ENCODE peak calls at places on chromosome 12, in seven cellular contexts. H, F, I, Y, C, E and Z are unnamed samples. For H3K4me1, the result is how much of the 10 kb centered on the place peaks cover.

GRCh38 chr12:124171231-124171985 is 123.5 kb upstream of the RFLNA start:
- DNase-seq in I (no peak), E (no peak), H (no peak), C (no peak), F (no peak), Y (no peak), Z (no peak)

GRCh38 chr12:77727442-77728001 is 103.2 kb upstream of the NAV3 start:
- DNase-seq in H (no peak), E (no peak), I (no peak), F (no peak), C (no peak), Y (no peak), Z (no peak)

GRCh38 chr12:124411953-124412645 is 117.2 kb downstream of the RFLNA start:
- DNase-seq in C (no peak), I (no peak), H (no peak), F (no peak), Y (no peak), E (no peak), Z (no peak)

GRCh38 chr12:106195638-106196037 is 52.2 kb downstream of the CKAP4 start:
- DNase-seq in I (peak), E (peak), C (no peak), H (peak), Y (no peak), F (peak), Z (no peak)

GRCh38 chr12:43942379-43942778 is 106.5 kb downstream of the TMEM117 start:
- DNase-seq in C (no peak), I (no peak), E (no peak), H (no peak), Y (no peak), F (no peak), Z (no peak)

GRCh38 chr12:115204957-115205754 is 521.2 kb upstream of the TBX3 start:
- DNase-seq in E (no peak), I (no peak), Y (no peak), C (no peak), H (no peak), F (no peak), Z (no peak)

GRCh38 chr12:83140135-83140534 is 453.4 kb downstream of the TMTC2 start:
- DNase-seq in C (no peak), Y (no peak), I (no peak), E (no peak), F (no peak), H (no peak), Z (peak)

GRCh38 chr12:51976376-51977160 is 25.1 kb downstream of the ACVR1B start:
- DNase-seq in I (no peak), C (peak), Y (no peak), F (no peak), H (no peak), E (peak), Z (no peak)

GRCh38 chr12:34598352-34598827 is 576.1 kb downstream of the ALG10 start:
- DNase-seq in Y (no peak), I (no peak), F (no peak), H (no peak), E (no peak), C (no peak), Z (no peak)

GRCh38 chr12:50182461-50182860 is 15.3 kb upstream of the CERS5 start:
- DNase-seq in C (no peak), H (no peak), F (no peak), I (no peak), E (no peak), Y (no peak), Z (no peak)

GRCh38 chr12:132593938-132594358 is 16.4 kb downstream of the LRCOL1 start:
- DNase-seq in Y (no peak), I (peak), F (peak), C (peak), H (peak), E (peak), Z (no peak)

GRCh38 chr12:77947746-77948145 is 117.1 kb downstream of the NAV3 start:
- DNase-seq in Y (no peak), F (no peak), C (no peak), H (no peak), E (no peak), I (no peak), Z (no peak)

DNA sequence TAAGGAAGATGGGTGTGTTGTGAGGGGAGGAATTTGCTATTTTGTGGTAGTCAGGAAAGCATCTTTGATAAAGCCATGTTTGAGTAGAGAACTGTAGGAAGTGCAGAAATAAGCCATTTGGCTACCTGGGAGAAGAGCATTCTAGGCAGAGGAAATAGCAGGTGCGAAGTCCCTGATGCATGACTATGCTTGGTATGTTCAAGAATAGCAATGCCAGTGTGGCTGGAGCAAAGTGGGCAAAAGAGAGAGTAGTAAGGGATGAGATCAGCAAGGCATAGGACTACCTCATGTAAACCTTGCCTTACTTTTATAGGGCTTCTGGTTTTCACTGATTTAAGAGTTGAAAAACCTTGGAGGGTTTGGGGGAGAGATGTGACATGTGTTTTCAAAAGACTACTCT is 365.5 kb upstream of the GARIN6 start:
- DNase-seq in C (no peak), H (no peak), F (no peak), I (no peak), Y (no peak), E (no peak), Z (no peak)
- H3K4me3 ChIP-seq in C (no peak), H (no peak), F (no peak), I (no peak), Y (no peak), E (no peak), Z (no peak)

DNA sequence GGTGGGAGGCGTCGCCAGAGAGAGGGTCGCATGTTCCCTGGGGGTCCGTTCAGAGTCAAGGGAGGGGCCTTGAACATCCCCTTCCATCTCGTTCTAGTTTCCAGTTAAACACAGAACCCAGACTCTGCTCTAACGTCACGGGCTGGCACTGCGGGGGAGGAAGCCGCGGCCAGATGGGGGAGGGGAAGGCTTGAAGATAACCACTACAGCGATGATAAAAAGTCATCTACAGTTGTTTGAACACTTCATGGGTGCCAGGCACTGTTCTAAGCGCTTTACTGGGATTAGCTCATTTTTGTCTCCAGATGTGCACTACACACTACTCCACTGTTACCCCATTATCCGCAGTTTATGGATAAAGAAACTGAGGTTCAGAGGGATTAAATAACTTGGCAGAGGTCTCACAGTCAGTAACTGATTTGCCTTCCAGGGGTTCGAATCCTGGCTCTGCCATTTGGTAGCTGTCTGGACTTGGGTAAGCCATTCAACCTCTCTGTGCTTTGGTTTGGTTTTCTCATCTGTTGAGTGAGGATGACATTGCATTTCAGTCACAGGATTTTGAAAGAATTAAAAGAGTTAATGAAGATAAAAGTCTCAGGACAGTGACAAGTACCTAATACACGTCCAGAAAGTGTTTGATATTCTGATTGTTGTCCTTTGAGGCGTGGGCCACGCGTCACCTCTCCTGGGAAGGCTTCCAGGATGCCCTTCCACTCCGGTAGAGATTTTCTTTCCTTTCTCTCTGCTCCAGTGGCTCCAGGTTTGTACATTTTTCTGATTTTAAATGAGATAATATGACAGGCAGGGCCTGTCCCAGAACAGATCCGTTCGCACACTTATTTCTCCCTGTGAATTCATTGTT is 798 bp upstream of the RASAL1 start:
- DNase-seq in E (no peak), H (no peak), I (no peak), F (no peak), C (no peak), Y (peak), Z (peak)
- H3K27ac ChIP-seq in E (no peak), H (no peak), I (no peak), F (no peak), C (peak), Y (no peak), Z (no peak)

DNA sequence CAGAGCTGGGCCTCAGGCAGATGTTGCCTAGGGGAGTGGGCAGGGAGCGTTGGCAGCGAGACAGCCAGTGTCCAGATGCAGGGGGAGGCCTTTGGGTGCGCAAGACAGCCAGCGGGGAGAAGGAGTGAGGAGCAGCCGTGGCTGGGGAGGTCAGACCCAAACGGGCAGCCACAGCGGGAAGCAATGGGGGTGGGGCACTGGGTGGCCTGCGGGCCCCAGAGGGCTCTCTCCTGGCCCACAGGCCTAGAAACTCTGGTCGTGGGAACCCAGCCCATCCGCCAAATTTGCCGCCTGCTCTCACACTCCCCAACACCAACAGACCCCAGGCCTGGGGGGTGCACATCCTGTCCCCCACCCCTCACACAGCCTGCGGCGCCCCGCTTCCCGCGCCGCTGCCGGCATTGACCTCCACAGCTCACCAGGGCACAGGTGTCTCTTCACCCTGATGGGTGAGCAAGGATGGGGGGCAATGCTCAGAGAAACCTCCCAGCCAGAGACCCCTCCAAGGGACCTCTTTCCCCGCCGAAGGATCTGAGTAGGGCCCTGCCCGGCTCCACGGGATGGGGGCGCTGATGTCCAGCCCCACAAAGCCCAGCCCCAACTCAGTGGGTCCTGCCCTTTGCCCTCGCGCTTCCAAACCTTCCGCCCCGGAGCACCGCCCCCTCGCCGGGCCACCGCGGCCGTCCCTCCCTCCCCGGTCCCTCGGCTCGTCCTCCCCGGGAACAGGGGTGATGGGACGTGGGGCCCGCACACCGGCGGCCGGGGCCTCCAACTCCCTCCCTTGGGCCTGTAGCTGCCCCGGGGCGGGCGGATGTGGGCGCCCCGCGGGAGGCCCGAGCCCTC is 781 bp downstream of the HDAC7 start:
- DNase-seq in E (peak), H (peak), I (no peak), F (peak), C (peak), Y (peak), Z (no peak)
- H3K4me1 ChIP-seq in E (under half), H (half or more), I (under half), F (half or more), C (half or more), Y (half or more), Z (half or more)

DNA sequence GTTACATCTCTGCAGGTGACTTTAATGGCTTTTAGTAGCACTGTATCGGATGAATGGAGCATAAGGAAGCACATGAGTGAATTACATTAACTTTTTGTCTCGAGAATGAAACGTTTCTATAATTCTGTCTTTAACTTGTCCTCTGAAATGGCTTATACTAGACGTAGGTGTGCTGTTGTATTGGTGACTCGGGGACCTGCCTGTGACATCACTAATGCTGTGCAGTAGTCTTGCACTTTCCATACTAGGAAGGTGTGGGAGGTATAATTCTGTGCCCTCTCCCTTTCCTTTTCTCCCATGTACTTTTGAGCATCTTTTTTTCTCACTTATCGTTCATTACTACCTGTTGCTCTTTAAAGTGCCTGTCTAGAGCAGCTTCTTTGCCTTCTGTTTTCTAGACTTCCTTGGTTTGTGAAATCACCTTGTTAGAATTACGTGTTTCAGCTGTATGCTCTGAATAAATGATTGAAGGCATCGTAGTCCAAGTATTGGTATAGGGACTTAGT is 1.2 kb downstream of the NEDD1 start:
- DNase-seq in I (no peak), F (no peak), H (no peak), E (no peak), C (peak), Y (no peak), Z (no peak)
- H3K4me3 ChIP-seq in I (peak), F (peak), H (peak), E (no peak), C (peak), Y (peak), Z (peak)

DNA sequence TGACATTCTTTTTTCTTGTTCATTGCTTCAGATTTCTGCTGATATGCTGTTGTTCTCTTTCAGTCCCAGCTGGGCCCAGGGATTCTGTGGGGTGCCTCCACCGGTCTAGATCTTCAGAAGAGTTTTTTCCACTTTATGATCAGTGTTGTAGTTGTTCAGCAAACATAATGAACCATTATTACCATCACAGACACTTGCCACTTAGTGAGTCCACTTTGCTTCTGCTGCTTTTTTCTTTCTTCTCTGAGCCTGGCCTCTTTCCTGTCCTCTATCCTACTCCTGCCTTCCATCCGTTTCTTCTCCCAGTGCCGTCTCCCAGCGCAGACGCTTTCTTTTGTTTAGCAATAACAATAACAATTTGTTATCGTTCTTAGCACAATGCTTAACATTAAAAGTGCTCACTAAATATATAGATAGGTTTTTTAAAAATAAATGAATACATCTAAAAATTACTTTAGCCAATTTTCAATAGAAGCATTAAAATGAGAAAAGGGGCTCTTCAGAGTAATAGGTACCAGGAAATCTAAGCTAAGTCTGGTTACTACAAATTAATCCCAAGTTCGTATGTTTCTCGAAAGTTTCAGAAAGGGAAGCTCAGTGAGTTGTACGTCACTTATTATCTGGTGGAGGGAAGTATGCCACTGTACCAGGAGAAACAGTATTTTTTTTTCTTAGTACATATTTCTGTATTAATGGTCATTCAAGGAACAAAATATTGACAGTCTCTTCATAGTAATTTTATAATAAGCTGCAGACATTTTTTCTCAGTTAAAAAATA is 98.2 kb downstream of the SRGAP1 start:
- DNase-seq in E (no peak), F (no peak), C (no peak), I (no peak), Y (no peak), H (no peak), Z (no peak)
- H3K27ac ChIP-seq in E (no peak), F (no peak), C (no peak), I (no peak), Y (no peak), H (no peak), Z (no peak)

GRCh38 chr12:6205144-6205539 is 4.9 kb downstream of the CD9 start:
- DNase-seq in F (peak), E (peak), C (no peak), I (peak), H (peak), Y (no peak), Z (no peak)
- H3K4me1 ChIP-seq in F (half or more), E (under half), C (under half), I (half or more), H (half or more), Y (under half), Z (under half)

DNA sequence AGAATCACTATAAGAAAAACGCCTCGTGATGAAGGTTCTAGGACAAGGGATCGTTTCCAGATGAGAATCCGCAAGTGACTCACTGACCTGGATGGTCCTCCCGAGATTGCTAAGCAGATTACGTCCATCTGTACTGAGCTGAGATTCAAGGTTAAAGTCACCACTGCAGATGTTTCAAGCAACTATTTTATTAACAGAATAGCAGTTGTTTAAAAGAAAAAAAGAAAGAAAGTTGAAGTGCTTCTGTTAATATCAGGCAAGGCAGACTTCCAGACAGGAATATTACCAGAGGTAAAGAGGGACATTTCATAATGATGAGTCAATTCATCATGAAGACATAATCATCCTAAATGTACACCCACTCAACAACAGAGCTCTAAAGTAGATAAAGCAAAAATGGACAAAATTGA is 17.9 kb downstream of the PXN start:
- DNase-seq in F (no peak), E (no peak), H (no peak), C (no peak), I (no peak), Y (no peak), Z (no peak)
- H3K4me3 ChIP-seq in F (peak), E (no peak), H (peak), C (no peak), I (no peak), Y (no peak), Z (peak)

GRCh38 chr12:7122876-7123769 is 5.6 kb downstream of the RBP5 start:
- DNase-seq in Y (no peak), C (no peak), F (peak), I (no peak), H (peak), E (no peak), Z (no peak)

GRCh38 chr12:7118914-7119313 is 9.8 kb downstream of the RBP5 start:
- DNase-seq in I (no peak), E (no peak), H (no peak), Y (no peak), F (no peak), C (no peak), Z (no peak)

GRCh38 chr12:7121324-7121723 is 7.4 kb downstream of the RBP5 start:
- DNase-seq in H (no peak), I (no peak), F (no peak), E (no peak), C (no peak), Y (no peak), Z (no peak)

GRCh38 chr12:7117670-7118069 is 8.7 kb upstream of the C1RL start:
- DNase-seq in F (no peak), H (no peak), C (no peak), I (no peak), Y (no peak), E (no peak), Z (no peak)

DNA sequence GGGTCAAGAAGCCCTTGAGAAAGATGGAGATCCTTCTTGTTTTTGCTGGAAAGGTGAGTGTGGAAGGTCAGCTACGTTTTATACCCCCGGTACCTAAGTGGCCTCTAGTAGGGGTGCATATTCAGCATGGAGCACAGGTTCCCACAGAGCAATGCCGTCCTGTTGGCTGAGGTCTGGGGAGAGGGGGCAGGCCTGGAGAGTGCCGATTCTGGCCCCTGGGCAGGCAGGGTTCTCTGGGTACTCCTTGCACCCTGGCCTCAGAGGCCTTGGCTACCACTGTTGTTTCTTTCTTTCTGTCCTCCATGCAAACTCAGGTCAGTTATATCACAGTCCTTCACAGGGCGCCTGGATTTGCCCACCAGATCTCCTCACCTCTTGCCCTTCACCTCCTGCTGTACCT is 8.5 kb downstream of the RBP5 start:
- DNase-seq in F (no peak), Y (no peak), I (no peak), E (no peak), H (no peak), C (no peak), Z (no peak)
- H3K27ac ChIP-seq in F (no peak), Y (no peak), I (no peak), E (no peak), H (no peak), C (no peak), Z (no peak)

DNA sequence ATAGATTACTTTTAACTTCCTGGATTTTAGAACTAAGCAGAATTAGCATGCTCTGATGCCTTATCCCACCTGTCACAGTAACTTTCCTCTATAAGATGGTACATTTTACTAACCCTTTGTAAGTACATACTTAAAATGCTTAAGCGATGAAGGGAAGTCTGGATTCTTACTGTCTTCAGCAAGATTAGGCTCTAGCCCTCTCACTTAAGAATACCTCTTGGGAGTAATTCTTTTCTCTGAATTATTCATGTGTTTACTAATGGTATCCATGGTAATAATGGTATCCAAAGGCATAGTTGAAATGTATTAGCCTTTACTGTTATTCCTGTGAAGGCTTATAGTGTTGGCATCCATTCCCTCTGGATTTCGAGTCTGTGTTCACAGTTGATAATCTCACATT is 176.8 kb downstream of the MON2 start:
- DNase-seq in I (no peak), H (no peak), Y (no peak), F (no peak), C (no peak), E (no peak), Z (no peak)
- H3K4me1 ChIP-seq in I (under half), H (under half), Y (under half), F (under half), C (under half), E (under half), Z (under half)